ENCODE peak calls at places on chromosomes 2 and 18, in six cellular contexts. N is IMR-90, A is mesendoderm, L is mesenchymal stem cell, Z is H1, P is neuronal stem cell. D is an unnamed sample.

GRCh38 chr2:86477349-86477748 is 36.2 kb downstream of the KDM3A start:
- DNase-seq in N (peak), A (no peak), L (peak), Z (no peak), P (no peak), D (peak)

GRCh38 chr2:166671235-166671634 is 177.2 kb upstream of the SCN7A start:
- DNase-seq in N (peak), A (no peak), L (no peak), Z (no peak), P (no peak), D (no peak)

GRCh38 chr18:74420491-74420890 is 36.6 kb downstream of the DIPK1C start:
- DNase-seq in N (no peak), A (no peak), L (no peak), Z (no peak), P (no peak), D (no peak)

GRCh38 chr18:25832008-25832604 is 258.3 kb downstream of the SS18 start:
- DNase-seq in N (peak), A (peak), L (peak), Z (peak), P (peak), D (peak)

GRCh38 chr2:193556766-193557470 is 1362.2 kb upstream of the TMEFF2 start:
- DNase-seq in N (no peak), A (no peak), L (no peak), Z (no peak), P (no peak), D (no peak)

GRCh38 chr18:56330381-56331115 is 307.8 kb downstream of the TXNL1 start:
- DNase-seq in N (no peak), A (no peak), L (no peak), Z (no peak), P (no peak), D (no peak)

GRCh38 chr2:10331033-10331701 is 28.5 kb downstream of the HPCAL1 start:
- DNase-seq in N (no peak), A (peak), L (peak), Z (no peak), P (no peak), D (peak)

GRCh38 chr2:19890104-19890503 is 11.7 kb downstream of the TTC32 start:
- DNase-seq in N (no peak), A (no peak), L (no peak), Z (no peak), P (no peak), D (no peak)

GRCh38 chr2:191441761-191442160 is 196.6 kb downstream of the MYO1B start:
- DNase-seq in N (peak), A (no peak), L (peak), Z (no peak), P (no peak), D (no peak)

DNA sequence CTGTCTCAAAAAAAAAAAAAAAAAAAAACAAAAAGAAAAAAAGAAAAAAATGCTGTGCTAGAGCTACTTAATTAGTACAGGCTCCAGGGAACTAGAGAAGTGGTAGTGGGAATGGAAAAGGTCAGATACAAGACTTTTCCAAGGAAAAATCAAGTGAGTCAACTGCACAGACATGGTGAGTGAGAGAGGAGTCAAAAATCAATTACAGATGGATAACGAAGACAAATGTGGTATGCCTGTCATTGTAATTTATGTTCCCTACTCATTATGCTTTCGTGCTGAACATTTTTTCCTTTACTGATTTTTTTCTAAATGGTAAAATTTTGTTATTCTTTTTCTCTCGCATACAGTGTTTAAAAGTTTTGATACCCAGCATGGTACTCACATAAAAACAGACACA is 111.5 kb downstream of the MDH1 start:
- DNase-seq in N (no peak), A (no peak), L (no peak), Z (no peak), P (no peak), D (no peak)
- H3K4me3 ChIP-seq in N (no peak), A (no peak), L (no peak), Z (no peak), P (no peak), D (no peak)

GRCh38 chr2:3348771-3349170 is 28.8 kb downstream of the EIPR1 start:
- DNase-seq in N (no peak), A (no peak), L (no peak), Z (no peak), P (no peak), D (no peak)
- H4K8ac ChIP-seq in N (no peak), A (no peak), L (no peak), Z (peak), P (peak), D (no peak)

GRCh38 chr2:85275984-85276540 is 51.7 kb downstream of the TGOLN2 start:
- DNase-seq in N (no peak), A (no peak), L (no peak), Z (no peak), P (no peak), D (no peak)

GRCh38 chr2:85278361-85278760 is 49.4 kb downstream of the TGOLN2 start:
- DNase-seq in N (peak), A (no peak), L (no peak), Z (no peak), P (no peak), D (no peak)

GRCh38 chr2:85273732-85274731 is 53.8 kb downstream of the TGOLN2 start:
- DNase-seq in N (peak), A (peak), L (peak), Z (no peak), P (no peak), D (peak)

GRCh38 chr2:85276571-85277121 is 51.1 kb downstream of the TGOLN2 start:
- DNase-seq in N (no peak), A (no peak), L (no peak), Z (no peak), P (no peak), D (no peak)

DNA sequence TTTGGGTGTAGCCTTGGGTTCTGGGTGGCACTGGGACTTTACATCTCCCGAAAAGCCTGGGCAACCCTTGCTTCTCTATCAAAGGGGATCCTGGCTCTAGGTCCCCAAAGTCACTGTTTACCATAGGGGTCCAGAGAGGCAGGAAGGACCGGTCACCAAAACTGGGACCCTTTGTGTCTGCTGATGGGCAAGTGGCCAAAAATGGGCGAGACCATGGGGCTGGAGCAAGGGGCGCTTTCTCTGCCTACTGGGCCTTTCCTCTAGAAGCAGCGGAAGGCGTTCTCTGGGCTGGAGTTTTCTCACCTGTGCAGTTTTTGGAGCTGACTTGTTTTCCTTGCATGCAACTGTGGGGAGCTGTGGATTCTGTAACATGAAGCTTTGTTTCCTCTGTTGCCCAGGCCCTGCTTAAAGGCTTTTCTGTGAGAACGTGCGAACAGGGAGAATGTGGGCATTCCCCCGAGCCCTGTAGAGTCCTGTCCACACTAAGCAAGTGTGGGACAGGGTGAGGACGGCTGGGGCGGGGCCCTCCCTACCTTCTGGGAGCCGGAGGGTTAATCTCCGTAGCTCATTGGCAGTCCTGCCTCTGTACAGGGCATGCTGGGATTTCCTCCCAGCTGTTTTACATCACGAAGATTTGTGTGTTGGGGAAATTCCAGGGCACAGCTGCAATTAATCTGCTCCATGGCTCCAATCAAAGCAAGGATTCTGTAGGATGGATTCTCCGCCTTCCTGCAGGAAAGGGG is 50.2 kb downstream of the TGOLN2 start:
- DNase-seq in N (peak), A (no peak), L (peak), Z (no peak), P (no peak), D (no peak)
- H3K4me3 ChIP-seq in N (no peak), A (no peak), L (peak), Z (no peak), P (no peak), D (no peak)

DNA sequence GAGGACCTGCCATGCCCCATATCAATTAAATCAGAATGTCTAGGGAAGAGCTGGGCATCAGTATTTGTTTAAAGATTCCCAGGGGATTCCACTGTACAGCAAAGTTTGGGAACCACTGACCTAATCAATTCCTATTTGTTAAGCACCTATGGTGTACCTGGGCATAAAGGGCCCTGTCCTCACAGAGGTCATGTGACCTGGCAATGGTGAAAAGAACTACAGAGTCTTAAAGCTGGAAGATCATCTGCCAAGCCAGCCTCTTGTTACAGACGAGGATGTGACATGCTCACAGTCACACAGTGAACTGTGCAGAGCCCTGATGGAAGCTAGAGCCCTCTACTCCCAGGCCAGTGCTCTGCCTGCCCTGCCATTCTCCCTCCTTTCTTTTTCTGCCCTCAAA is 23.3 kb downstream of the SLC14A2 start:
- DNase-seq in N (no peak), A (no peak), L (no peak), Z (no peak), P (no peak), D (no peak)
- H4K8ac ChIP-seq in N (no peak), A (no peak), L (no peak), Z (no peak), P (no peak), D (no peak)

GRCh38 chr2:43438858-43439655 is 156.8 kb downstream of the THADA start:
- DNase-seq in N (peak), A (no peak), L (peak), Z (no peak), P (no peak), D (peak)
- H3K4me3 ChIP-seq in N (no peak), A (no peak), L (no peak), Z (no peak), P (no peak), D (no peak)

DNA sequence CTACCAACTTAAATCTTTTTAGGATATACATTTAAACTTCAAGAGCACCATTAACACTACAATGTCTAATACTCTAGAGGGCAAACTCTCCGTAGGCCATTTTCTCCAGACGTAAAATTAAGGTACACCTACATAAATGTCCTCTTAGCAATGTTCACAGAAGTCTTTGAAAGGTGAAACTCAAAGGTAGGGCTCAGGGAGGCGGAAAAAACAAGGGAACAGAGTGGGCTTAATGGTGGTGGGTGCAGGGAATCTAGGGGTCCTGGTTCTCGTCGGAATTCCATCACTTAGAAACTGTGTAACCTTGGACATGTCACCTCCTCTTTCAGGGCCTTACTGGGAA is 670 bp downstream of the NFU1 start:
- DNase-seq in N (no peak), A (no peak), L (no peak), Z (no peak), P (peak), D (no peak)
- H4K8ac ChIP-seq in N (peak), A (no peak), L (peak), Z (no peak), P (no peak), D (peak)

GRCh38 chr2:39664478-39664877 is 1.2 kb upstream of the TMEM178A start:
- DNase-seq in N (no peak), A (no peak), L (no peak), Z (no peak), P (no peak), D (no peak)

GRCh38 chr2:39663187-39663930 is 2.4 kb upstream of the TMEM178A start:
- DNase-seq in N (peak), A (no peak), L (no peak), Z (no peak), P (no peak), D (no peak)

GRCh38 chr2:39666489-39667141 is 898 bp downstream of the TMEM178A start:
- DNase-seq in N (no peak), A (no peak), L (peak), Z (no peak), P (no peak), D (no peak)

GRCh38 chr2:39665811-39666488 is at the start of gene TMEM178A:
- DNase-seq in N (no peak), A (peak), L (peak), Z (no peak), P (no peak), D (no peak)

DNA sequence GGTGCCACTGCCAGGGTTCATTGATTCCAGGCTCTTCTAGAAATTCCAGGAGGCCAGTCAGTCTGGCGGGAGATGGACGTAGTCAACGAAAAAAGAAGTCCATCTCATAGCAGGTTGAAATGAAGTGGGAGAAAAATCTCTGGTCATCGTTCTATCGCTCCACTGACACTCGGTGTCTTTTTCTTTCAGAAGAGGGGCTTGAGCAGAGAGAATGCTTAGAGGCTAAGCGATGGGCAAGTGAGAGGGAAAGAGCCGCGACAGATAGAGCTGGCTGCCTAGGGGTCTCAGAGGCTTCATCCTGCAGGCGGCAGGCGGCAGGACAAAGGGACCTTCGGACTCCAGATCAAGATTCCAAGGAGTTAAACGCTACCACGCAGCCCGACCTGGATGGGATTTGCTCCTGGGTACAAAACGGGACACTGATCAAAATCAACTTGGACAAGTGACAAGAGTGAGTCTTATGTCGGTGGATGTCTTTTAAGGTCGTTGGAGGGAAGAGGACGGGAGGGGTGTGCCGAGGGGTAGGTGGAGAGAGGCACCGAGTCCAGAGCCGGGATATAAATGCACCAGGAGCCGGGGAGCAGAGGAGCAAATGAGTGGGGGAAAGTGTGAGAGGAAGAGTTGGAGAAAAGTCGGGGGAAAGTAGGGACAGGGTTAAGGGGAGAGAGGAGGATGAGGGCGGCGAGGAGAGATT is 672 bp upstream of the TMEM178A start:
- DNase-seq in N (no peak), A (peak), L (no peak), Z (no peak), P (no peak), D (no peak)
- H3K4me3 ChIP-seq in N (no peak), A (peak), L (no peak), Z (peak), P (peak), D (no peak)

DNA sequence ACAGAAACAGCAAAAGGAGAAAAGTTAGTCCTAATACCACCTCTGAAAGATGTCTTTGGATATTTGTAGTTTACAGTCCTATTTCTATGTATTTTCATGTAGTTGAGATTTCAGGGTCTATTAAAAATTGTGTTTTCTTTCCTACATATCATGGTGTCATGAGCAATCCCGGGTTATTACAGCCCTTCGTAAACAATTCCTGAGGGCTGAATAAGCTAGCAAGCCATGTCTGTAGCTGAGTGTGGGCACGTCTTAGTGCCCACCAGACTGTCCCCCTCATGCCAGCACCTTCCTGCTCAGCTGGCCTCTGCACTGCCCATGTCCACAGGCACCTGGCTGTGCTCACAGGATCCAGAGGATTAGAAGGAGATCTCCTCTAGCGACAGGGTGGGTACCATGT is 60.6 kb downstream of the CTIF start:
- DNase-seq in N (peak), A (no peak), L (no peak), Z (no peak), P (no peak), D (no peak)
- H4K8ac ChIP-seq in N (peak), A (no peak), L (no peak), Z (no peak), P (no peak), D (no peak)

GRCh38 chr2:58428553-58429284 is 187.6 kb upstream of the FANCL start:
- DNase-seq in N (no peak), A (peak), L (peak), Z (peak), P (peak), D (no peak)
- H3K4me3 ChIP-seq in N (no peak), A (peak), L (peak), Z (peak), P (peak), D (peak)